ENCODE peak calls at places on chromosomes 4 and X, in five cellular contexts. One of them, this sample, is unnamed.

GRCh38 chrX:146396409-146396808 is 413.2 kb upstream of the CXorf51B start:
- DNase-seq in K562: no peak
- DNase-seq in SK-N-SH: no peak
- DNase-seq in GM12878: no peak
- DNase-seq in HepG2: no peak
- DNase-seq in this sample: no peak

GRCh38 chr4:3073158-3074077 is 920 bp downstream of the HTT-AS start:
- DNase-seq in K562: no peak
- DNase-seq in SK-N-SH: peak; percentile 59
- DNase-seq in GM12878: no peak
- DNase-seq in HepG2: peak; percentile 74
- DNase-seq in this sample: no peak

GRCh38 chr4:84952004-84952403 is 14.5 kb downstream of the WDFY3 start:
- DNase-seq in K562: no peak
- DNase-seq in SK-N-SH: no peak
- DNase-seq in GM12878: no peak
- DNase-seq in HepG2: peak; percentile 62
- DNase-seq in this sample: no peak

GRCh38 chr4:173398251-173398650 is 665 bp downstream of the SCRG1 start:
- DNase-seq in K562: no peak
- DNase-seq in SK-N-SH: no peak
- DNase-seq in GM12878: no peak
- DNase-seq in HepG2: no peak
- DNase-seq in this sample: no peak

GRCh38 chr4:121256346-121256745 is 92.2 kb upstream of the TNIP3 start:
- DNase-seq in K562: no peak
- DNase-seq in SK-N-SH: no peak
- DNase-seq in GM12878: peak; percentile 77
- DNase-seq in HepG2: no peak
- DNase-seq in this sample: no peak

GRCh38 chrX:77085372-77085771 is 361.8 kb upstream of the FGF16 start:
- DNase-seq in K562: no peak
- DNase-seq in SK-N-SH: no peak
- DNase-seq in GM12878: no peak
- DNase-seq in HepG2: no peak
- DNase-seq in this sample: no peak

GRCh38 chr4:139556735-139557505 is 901 bp upstream of the SETD7 start:
- DNase-seq in K562: no peak
- DNase-seq in SK-N-SH: peak; percentile 69
- DNase-seq in GM12878: no peak
- DNase-seq in HepG2: no peak
- DNase-seq in this sample: peak; percentile 37

GRCh38 chr4:3121596-3121995 is 47.1 kb downstream of the HTT start:
- DNase-seq in K562: no peak
- DNase-seq in SK-N-SH: no peak
- DNase-seq in GM12878: no peak
- DNase-seq in HepG2: no peak
- DNase-seq in this sample: no peak

GRCh38 chrX:113741744-113742143 is 842.1 kb upstream of the HTR2C start:
- DNase-seq in K562: no peak
- DNase-seq in SK-N-SH: peak; percentile 15
- DNase-seq in GM12878: no peak
- DNase-seq in HepG2: peak; percentile 2
- DNase-seq in this sample: peak; percentile 28

GRCh38 chr4:40401096-40401495 is 66.0 kb downstream of the CHRNA9 start:
- DNase-seq in K562: no peak
- DNase-seq in SK-N-SH: no peak
- DNase-seq in GM12878: no peak
- DNase-seq in HepG2: no peak
- DNase-seq in this sample: no peak

GRCh38 chrX:118973389-118974087 is 880 bp upstream of the LONRF3 start:
- DNase-seq in K562: no peak
- DNase-seq in SK-N-SH: peak; percentile 20
- DNase-seq in GM12878: no peak
- DNase-seq in HepG2: no peak
- DNase-seq in this sample: no peak

GRCh38 chrX:100647095-100647494 is 3.1 kb downstream of the SRPX2 start:
- DNase-seq in K562: no peak
- DNase-seq in SK-N-SH: no peak
- DNase-seq in GM12878: no peak
- DNase-seq in HepG2: no peak
- DNase-seq in this sample: no peak

GRCh38 chrX:49910344-49910743 is 12.1 kb upstream of the CLCN5 start:
- DNase-seq in K562: no peak
- DNase-seq in SK-N-SH: no peak
- DNase-seq in GM12878: no peak
- DNase-seq in HepG2: no peak
- DNase-seq in this sample: no peak

GRCh38 chrX:111376897-111377601 is 34.9 kb downstream of the DCX start:
- DNase-seq in K562: no peak
- DNase-seq in SK-N-SH: no peak
- DNase-seq in GM12878: no peak
- DNase-seq in HepG2: no peak
- DNase-seq in this sample: no peak

GRCh38 chrX:149567621-149568417 is 18.1 kb upstream of the HSFX3 start:
- DNase-seq in K562: no peak
- DNase-seq in SK-N-SH: no peak
- DNase-seq in GM12878: no peak
- DNase-seq in HepG2: no peak
- DNase-seq in this sample: no peak

GRCh38 chrX:102129473-102129872 is 4.0 kb downstream of the TCEAL2 start:
- DNase-seq in K562: no peak
- DNase-seq in SK-N-SH: peak; percentile 41
- DNase-seq in GM12878: no peak
- DNase-seq in HepG2: no peak
- DNase-seq in this sample: peak; percentile 31

GRCh38 chrX:46812445-46812844 is 24.4 kb upstream of the RP2 start:
- DNase-seq in K562: no peak
- DNase-seq in SK-N-SH: no peak
- DNase-seq in GM12878: no peak
- DNase-seq in HepG2: peak; percentile 87
- DNase-seq in this sample: no peak

GRCh38 chr4:72449705-72450104 is 119.3 kb downstream of the ADAMTS3 start:
- DNase-seq in K562: no peak
- DNase-seq in SK-N-SH: no peak
- DNase-seq in GM12878: no peak
- DNase-seq in HepG2: no peak
- DNase-seq in this sample: no peak

GRCh38 chr4:109657854-109658253 is 45.4 kb downstream of the CASP6 start:
- DNase-seq in K562: no peak
- DNase-seq in SK-N-SH: no peak
- DNase-seq in GM12878: no peak
- DNase-seq in HepG2: peak; percentile 5
- DNase-seq in this sample: no peak

DNA sequence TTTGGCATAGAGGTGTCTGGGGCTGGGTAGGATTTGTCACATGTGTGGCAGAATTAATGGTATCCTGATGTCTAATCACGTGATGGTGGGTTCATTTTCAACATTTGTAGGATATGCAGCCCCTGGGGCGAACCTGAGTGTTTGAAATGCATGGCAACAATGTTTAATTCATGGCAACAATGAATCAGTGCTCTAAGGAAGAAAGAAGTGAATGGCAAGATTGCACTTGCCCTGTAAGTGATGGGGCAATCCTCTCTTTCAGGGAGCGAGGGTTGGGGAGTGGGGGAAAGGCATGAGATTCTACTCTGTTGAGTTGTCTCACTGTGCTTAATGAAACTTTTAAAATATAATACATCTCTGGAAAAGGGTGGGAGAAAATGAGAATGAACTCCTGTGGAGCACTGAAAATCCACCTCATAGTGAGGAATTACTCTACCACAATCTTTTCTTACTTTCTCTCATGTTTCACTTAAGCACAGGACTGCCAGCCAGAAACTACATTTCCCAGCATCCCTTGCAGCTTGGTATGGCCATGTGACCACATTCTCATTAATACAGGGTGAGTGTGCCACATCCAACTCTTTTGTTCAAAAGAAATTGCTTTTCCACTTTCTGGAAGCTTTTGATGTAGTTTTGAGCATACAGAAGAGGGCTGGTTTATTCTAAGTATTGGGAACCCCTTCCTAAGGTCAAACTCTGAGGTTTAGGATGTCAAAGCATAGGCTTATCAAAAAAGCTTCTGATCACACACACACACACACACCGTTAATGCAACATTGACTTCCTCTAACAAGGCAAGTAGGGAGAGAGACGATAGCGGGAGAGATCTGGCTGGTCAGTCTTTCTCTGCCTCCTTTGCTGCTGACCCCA is 64.0 kb upstream of the PGM2 start:
- DNase-seq in K562: no peak
- DNase-seq in SK-N-SH: no peak
- DNase-seq in GM12878: no peak
- DNase-seq in HepG2: peak; percentile 9
- DNase-seq in this sample: no peak
- TF ChIP-seq FOXM1 in K562: no peak
- TF ChIP-seq FOXM1 in SK-N-SH: no peak
- TF ChIP-seq FOXM1 in GM12878: no peak
- TF ChIP-seq FOXM1 in HepG2: no peak
- TF ChIP-seq FOXM1 in this sample: no peak

DNA sequence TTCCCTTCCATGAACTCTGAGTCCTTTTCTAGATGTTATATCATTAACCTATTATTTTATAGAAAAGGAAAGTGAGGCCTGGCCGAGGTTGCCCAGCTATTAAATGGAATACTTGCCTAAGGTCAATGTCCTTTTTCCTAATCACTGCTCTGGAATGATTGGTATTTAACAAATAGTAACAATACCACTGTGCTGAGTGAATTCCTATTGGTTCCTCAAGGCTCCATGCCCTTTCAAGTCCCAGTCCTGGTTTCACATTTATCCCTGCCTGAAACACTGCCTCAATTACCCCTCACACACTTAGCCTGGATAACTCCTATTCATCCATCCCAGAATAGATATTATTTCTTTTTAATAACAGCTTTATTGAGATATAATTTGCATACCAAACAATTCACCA is 6.2 kb downstream of the TCEAL9 start:
- DNase-seq in K562: no peak
- DNase-seq in SK-N-SH: no peak
- DNase-seq in GM12878: no peak
- DNase-seq in HepG2: peak; percentile 75
- DNase-seq in this sample: no peak
- TF ChIP-seq FOXM1 in K562: no peak
- TF ChIP-seq FOXM1 in SK-N-SH: no peak
- TF ChIP-seq FOXM1 in GM12878: no peak
- TF ChIP-seq FOXM1 in HepG2: no peak
- TF ChIP-seq FOXM1 in this sample: no peak

GRCh38 chrX:34918856-34919255 is 23.7 kb upstream of the FAM47B start:
- DNase-seq in K562: no peak
- DNase-seq in SK-N-SH: peak; percentile 12
- DNase-seq in GM12878: no peak
- DNase-seq in HepG2: peak; percentile 9
- DNase-seq in this sample: peak; percentile 45
- TF ChIP-seq FOXM1 in K562: no peak
- TF ChIP-seq FOXM1 in SK-N-SH: no peak
- TF ChIP-seq FOXM1 in GM12878: no peak
- TF ChIP-seq FOXM1 in HepG2: no peak
- TF ChIP-seq FOXM1 in this sample: no peak

GRCh38 chr4:157779084-157779483 is 393.7 kb downstream of the GASK1B start:
- DNase-seq in K562: no peak
- DNase-seq in SK-N-SH: no peak
- DNase-seq in GM12878: no peak
- DNase-seq in HepG2: no peak
- DNase-seq in this sample: no peak
- TF ChIP-seq FOXM1 in K562: no peak
- TF ChIP-seq FOXM1 in SK-N-SH: no peak
- TF ChIP-seq FOXM1 in GM12878: no peak
- TF ChIP-seq FOXM1 in HepG2: no peak
- TF ChIP-seq FOXM1 in this sample: no peak

GRCh38 chrX:40140706-40141499 is 43.1 kb upstream of the BCOR start:
- DNase-seq in K562: no peak
- DNase-seq in SK-N-SH: no peak
- DNase-seq in GM12878: no peak
- DNase-seq in HepG2: peak; percentile 56
- DNase-seq in this sample: no peak
- TF ChIP-seq FOXM1 in K562: no peak
- TF ChIP-seq FOXM1 in SK-N-SH: no peak
- TF ChIP-seq FOXM1 in GM12878: no peak
- TF ChIP-seq FOXM1 in HepG2: no peak
- TF ChIP-seq FOXM1 in this sample: no peak

DNA sequence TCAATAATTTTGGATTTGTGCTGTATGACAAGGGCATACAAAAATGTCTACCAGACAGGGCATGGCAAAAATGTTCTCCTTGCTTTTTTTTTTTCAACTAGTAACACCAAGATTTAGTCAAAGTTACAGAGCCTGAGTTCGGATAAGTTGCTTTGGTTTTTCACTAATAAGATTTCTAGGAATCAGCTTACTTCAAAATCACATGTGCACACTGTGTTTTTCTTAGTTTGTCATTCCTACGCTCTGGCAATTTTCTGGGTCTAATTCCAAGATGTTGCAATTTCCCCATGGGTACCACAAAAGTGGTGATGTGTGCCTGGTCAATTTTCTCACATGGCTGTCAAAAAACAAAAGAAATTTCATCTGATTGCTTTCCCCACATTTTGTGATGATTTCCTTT is 6.3 kb downstream of the C1QTNF7 start:
- DNase-seq in K562: no peak
- DNase-seq in SK-N-SH: no peak
- DNase-seq in GM12878: no peak
- DNase-seq in HepG2: no peak
- DNase-seq in this sample: no peak
- TF ChIP-seq FOXM1 in K562: no peak
- TF ChIP-seq FOXM1 in SK-N-SH: no peak
- TF ChIP-seq FOXM1 in GM12878: no peak
- TF ChIP-seq FOXM1 in HepG2: no peak
- TF ChIP-seq FOXM1 in this sample: no peak

GRCh38 chrX:38103857-38104812 is 97.8 kb downstream of the SYTL5 start:
- DNase-seq in K562: no peak
- DNase-seq in SK-N-SH: no peak
- DNase-seq in GM12878: peak; percentile 76
- DNase-seq in HepG2: no peak
- DNase-seq in this sample: no peak
- TF ChIP-seq FOXM1 in K562: no peak
- TF ChIP-seq FOXM1 in SK-N-SH: no peak
- TF ChIP-seq FOXM1 in GM12878: no peak
- TF ChIP-seq FOXM1 in HepG2: no peak
- TF ChIP-seq FOXM1 in this sample: no peak

DNA sequence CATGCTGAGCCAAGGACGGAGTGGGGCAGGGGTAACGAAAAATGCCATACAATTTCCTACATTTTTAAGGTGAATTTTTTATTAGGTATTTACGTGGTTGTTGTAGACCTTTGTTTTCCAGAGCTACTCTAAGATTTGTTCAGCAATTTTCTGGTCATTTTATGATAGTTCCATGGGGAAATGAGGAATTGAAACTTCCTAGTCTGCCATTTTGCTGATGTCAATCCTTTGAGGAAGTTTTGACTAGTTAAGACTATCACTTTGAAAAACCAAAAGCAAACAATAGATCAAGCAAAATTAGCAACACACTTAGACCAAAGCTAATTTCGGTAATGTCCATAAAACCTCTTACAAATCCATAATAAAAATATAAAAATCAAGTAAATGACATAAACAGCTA is 7.0 kb upstream of the TLR3 start:
- DNase-seq in K562: no peak
- DNase-seq in SK-N-SH: no peak
- DNase-seq in GM12878: no peak
- DNase-seq in HepG2: no peak
- DNase-seq in this sample: no peak
- TF ChIP-seq FOXM1 in K562: no peak
- TF ChIP-seq FOXM1 in SK-N-SH: no peak
- TF ChIP-seq FOXM1 in GM12878: no peak
- TF ChIP-seq FOXM1 in HepG2: no peak
- TF ChIP-seq FOXM1 in this sample: no peak

This sample was measured in HEK293T.